ENCODE peak calls at places on chromosomes 12 and 14, in eight cellular contexts. A is right lobe of liver, R is transverse colon, K is ovary, T is breast epithelium, S is A549, Y is stomach, E is endothelial cell of umbilical vein. F is an unnamed sample.

GRCh38 chr12:99119449-99119848 is 474.4 kb downstream of the APAF1 start:
- DNase-seq in A (no peak), R (no peak), K (no peak), T (no peak), S (no peak), Y (no peak), E (no peak), F (no peak)

GRCh38 chr12:112005419-112006395 is 7.3 kb downstream of the TMEM116 start:
- DNase-seq in A (no peak), R (peak; percentile 67), K (no peak), T (peak; percentile 70), S (peak; percentile 50), Y (peak; percentile 67), E (no peak), F (no peak)

GRCh38 chr12:119613319-119613936 is 19.9 kb downstream of the TMEM233 start:
- DNase-seq in A (no peak), R (no peak), K (no peak), T (no peak), S (no peak), Y (peak; percentile 35), E (peak; percentile 21), F (no peak)

GRCh38 chr14:100825691-100826331 is at the start of gene MEG3:
- DNase-seq in A (peak; percentile 39), R (peak; percentile 22), K (peak; percentile 87), T (peak; percentile 21), S (peak; percentile 17), Y (no peak), E (peak; percentile 80), F (peak; percentile 81)

GRCh38 chr12:115895247-115895646 is 382.2 kb downstream of the MED13L start:
- DNase-seq in A (no peak), R (no peak), K (no peak), T (no peak), S (peak; percentile 55), Y (no peak), E (no peak), F (no peak)

GRCh38 chr12:87272846-87273245 is 756.4 kb downstream of the C12orf50 start:
- DNase-seq in A (no peak), R (no peak), K (no peak), T (no peak), S (no peak), Y (no peak), E (no peak), F (no peak)

GRCh38 chr14:51386411-51386810 is 146.4 kb downstream of the TMX1 start:
- DNase-seq in A (no peak), R (no peak), K (no peak), T (no peak), S (no peak), Y (no peak), E (no peak), F (no peak)

GRCh38 chr12:645563-646071 is 17.6 kb downstream of the NINJ2 start:
- DNase-seq in A (no peak), R (no peak), K (peak; percentile 74), T (no peak), S (no peak), Y (peak; percentile 38), E (peak; percentile 81), F (peak; percentile 87)

GRCh38 chr12:64611430-64612286 is 1.4 kb downstream of the RASSF3 start:
- DNase-seq in A (peak; percentile 60), R (peak; percentile 45), K (peak; percentile 45), T (peak; percentile 54), S (no peak), Y (peak; percentile 64), E (peak; percentile 55), F (peak; percentile 80)

GRCh38 chr12:64609543-64610091 is 678 bp upstream of the RASSF3 start:
- DNase-seq in A (no peak), R (no peak), K (no peak), T (no peak), S (no peak), Y (no peak), E (peak; percentile 75), F (no peak)

GRCh38 chr12:64610660-64611429 is 550 bp downstream of the RASSF3 start:
- DNase-seq in A (peak; percentile 84), R (peak; percentile 79), K (peak; percentile 58), T (no peak), S (peak; percentile 49), Y (peak; percentile 69), E (peak; percentile 55), F (peak; percentile 81)

GRCh38 chr12:64610092-64610659 is at the start of gene RASSF3:
- DNase-seq in A (peak; percentile 85), R (peak; percentile 85), K (peak; percentile 68), T (peak; percentile 47), S (peak; percentile 53), Y (peak; percentile 82), E (peak; percentile 79), F (peak; percentile 80)

DNA sequence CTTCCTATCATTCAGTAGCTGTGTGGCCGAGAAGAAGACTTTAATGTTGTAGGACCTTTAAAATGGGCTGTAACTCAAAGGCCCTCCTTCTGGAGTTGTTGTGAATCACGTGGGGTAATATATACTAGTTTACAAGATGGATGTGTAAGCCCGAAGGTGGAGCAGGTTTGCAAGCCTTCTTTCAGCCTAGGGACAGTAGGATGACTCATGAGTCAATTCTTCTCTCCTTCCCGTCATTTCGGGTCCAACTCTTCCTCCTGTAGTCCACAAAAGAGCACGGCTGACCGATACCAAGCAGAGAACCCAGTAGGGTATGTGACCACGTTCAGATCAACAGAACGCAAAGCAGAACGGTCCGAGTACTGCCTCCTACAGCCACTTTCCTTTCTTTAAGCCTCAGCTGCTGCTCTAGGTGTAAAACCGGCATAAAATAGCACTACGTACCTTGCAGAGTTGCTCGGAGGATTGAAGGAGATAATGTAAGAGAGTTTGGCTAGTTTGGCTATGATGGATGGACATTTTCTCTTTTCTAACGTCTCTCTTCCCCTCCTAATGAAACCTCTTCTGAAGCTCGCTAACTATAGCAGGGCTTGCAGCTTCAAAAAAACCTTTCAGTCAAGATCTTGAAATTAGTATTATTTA is 1.3 kb upstream of the RASSF3 start:
- DNase-seq in A (peak; percentile 20), R (peak; percentile 67), K (peak; percentile 34), T (no peak), S (peak; percentile 87), Y (no peak), E (peak; percentile 80), F (no peak)
- TF ChIP-seq CTCF in A (no peak), R (no peak), K (no peak), T (no peak), S (no peak), Y (no peak), E (no peak), F (no peak)

GRCh38 chr12:52823761-52824450 is 10.0 kb upstream of the KRT4 start:
- DNase-seq in A (no peak), R (no peak), K (no peak), T (no peak), S (no peak), Y (no peak), E (no peak), F (no peak)

GRCh38 chr12:52820521-52820920 is 6.6 kb upstream of the KRT4 start:
- DNase-seq in A (no peak), R (no peak), K (no peak), T (no peak), S (no peak), Y (no peak), E (no peak), F (no peak)

GRCh38 chr12:52822771-52823510 is 9.0 kb upstream of the KRT4 start:
- DNase-seq in A (no peak), R (no peak), K (no peak), T (no peak), S (no peak), Y (no peak), E (no peak), F (no peak)

GRCh38 chr12:52821071-52821730 is 7.3 kb upstream of the KRT4 start:
- DNase-seq in A (no peak), R (no peak), K (no peak), T (no peak), S (no peak), Y (no peak), E (no peak), F (no peak)

DNA sequence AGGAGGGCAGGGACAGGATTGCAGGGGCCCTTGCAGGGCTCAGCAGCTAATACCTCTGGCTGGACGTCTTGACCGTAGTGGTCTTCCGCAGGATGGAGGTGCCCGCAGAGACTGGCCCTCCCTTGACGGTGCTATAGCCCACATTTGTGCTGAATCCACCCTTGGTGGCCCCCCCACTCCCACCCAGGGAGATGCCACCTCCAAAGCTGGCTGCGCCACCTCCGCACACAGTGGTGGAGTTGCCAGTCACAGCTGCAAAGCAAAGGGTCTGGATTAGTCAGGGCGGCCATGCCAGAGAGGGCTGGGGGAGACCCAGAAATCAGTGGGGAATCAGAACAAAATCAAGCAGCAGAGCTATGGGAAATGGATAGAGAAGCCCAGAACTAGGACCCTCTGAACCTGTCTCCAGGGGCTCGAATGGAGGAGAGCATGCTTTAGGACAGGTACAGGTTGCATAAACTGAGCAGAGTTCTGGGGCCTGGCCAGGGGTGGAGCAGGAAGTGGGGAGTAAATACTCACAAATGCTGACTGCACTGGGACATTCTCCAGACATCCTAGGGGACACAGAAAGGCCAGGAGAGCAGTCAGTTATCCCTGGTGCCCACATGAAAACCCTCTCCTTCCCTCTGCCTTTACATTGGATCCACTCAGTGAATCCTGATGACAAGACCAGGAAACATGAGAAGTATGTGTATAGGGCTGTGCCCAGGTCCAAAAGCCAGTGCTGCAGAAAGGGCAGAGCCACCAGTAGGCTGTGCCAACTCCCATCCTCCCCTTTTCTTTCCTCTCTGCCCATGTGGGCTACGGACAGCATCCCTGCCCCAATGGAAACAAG is 8.1 kb upstream of the KRT4 start:
- DNase-seq in A (no peak), R (peak; percentile 34), K (no peak), T (no peak), S (peak; percentile 31), Y (no peak), E (no peak), F (no peak)
- TF ChIP-seq POLR2A in A (no peak), R (no peak), K (no peak), T (no peak), S (no peak), Y (no peak), E (no peak), F (no peak)

GRCh38 chr12:69580074-69580473 is 5.2 kb upstream of the CCT2 start:
- DNase-seq in A (no peak), R (no peak), K (no peak), T (no peak), S (no peak), Y (no peak), E (no peak), F (no peak)

GRCh38 chr12:69589082-69589481 is 3.8 kb downstream of the CCT2 start:
- DNase-seq in A (no peak), R (no peak), K (no peak), T (no peak), S (no peak), Y (no peak), E (no peak), F (no peak)

GRCh38 chr12:69588527-69588926 is 3.3 kb downstream of the CCT2 start:
- DNase-seq in A (no peak), R (no peak), K (no peak), T (no peak), S (no peak), Y (no peak), E (no peak), F (no peak)

GRCh38 chr12:69583203-69583602 is 2.1 kb upstream of the CCT2 start:
- DNase-seq in A (no peak), R (no peak), K (no peak), T (no peak), S (no peak), Y (no peak), E (no peak), F (no peak)

GRCh38 chr12:69585189-69586062 is at the start of gene CCT2:
- DNase-seq in A (peak; percentile 97), R (peak; percentile 98), K (peak; percentile 97), T (peak; percentile 95), S (peak; percentile 91), Y (peak; percentile 98), E (peak; percentile 97), F (peak; percentile 98)
- TF ChIP-seq CTCF in A (peak; percentile 39), R (peak; percentile 32), K (no peak), T (no peak), S (no peak), Y (peak; percentile 16), E (peak; percentile 62), F (no peak)

DNA sequence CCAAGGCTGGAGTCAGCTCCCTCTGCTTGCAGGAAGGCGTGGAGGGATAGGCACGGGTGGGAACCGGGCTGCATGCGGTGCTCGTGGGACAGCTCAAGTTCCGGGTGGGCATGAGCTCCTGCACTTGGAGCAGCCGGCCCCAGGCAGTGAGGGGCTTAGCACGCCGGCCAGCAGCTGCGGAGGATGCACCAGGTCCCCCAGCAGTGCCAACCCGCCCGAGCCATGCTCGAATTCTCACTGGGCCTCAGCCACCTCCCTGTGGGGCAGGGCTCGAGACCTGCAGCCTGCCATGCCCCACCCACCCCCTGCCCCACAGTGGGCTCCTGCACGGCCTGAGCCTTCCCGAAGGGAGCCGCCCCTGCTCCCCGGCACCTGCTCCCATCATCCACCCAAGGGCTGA is 1501.8 kb downstream of the AACS start:
- DNase-seq in A (no peak), R (no peak), K (no peak), T (no peak), S (no peak), Y (no peak), E (no peak), F (no peak)
- TF ChIP-seq POLR2A in A (no peak), R (no peak), K (no peak), T (no peak), S (no peak), Y (no peak), E (no peak), F (no peak)